ENCODE peak calls at places on chromosomes 5 and 9, in seven cellular contexts. E, O, Y, J, T, P and L are unnamed samples. For H3K4me1 and H3K79me1, the result is how much of the 10 kb centered on the place peaks cover.

GRCh38 chr5:41408676-41409443 is 101.5 kb downstream of the PLCXD3 start:
- DNase-seq in E (peak), O (no peak), Y (peak), J (no peak), T (no peak), P (no peak), L (peak)

GRCh38 chr9:134918646-134919045 is 934 bp upstream of the FCN1 start:
- DNase-seq in E (no peak), O (no peak), Y (no peak), J (no peak), T (no peak), P (no peak), L (no peak)

GRCh38 chr9:133786371-133786753 is 48.2 kb upstream of the SARDH start:
- DNase-seq in E (no peak), O (no peak), Y (no peak), J (no peak), T (no peak), P (no peak), L (no peak)

GRCh38 chr9:17063535-17064135 is 71.2 kb upstream of the CNTLN start:
- DNase-seq in E (peak), O (peak), Y (peak), J (peak), T (no peak), P (peak), L (peak)

GRCh38 chr5:14396071-14396470 is 185.5 kb upstream of the OTULINL start:
- DNase-seq in E (peak), O (no peak), Y (peak), J (no peak), T (no peak), P (no peak), L (no peak)

GRCh38 chr5:123868267-123868666 is 356.3 kb downstream of the CSNK1G3 start:
- DNase-seq in E (no peak), O (no peak), Y (peak), J (no peak), T (no peak), P (no peak), L (no peak)

GRCh38 chr5:30279237-30279636 is 914.2 kb upstream of the CDH6 start:
- DNase-seq in E (peak), O (no peak), Y (peak), J (no peak), T (no peak), P (peak), L (peak)

GRCh38 chr9:96661711-96662110 is 6.6 kb upstream of the PRXL2C start:
- DNase-seq in E (peak), O (no peak), Y (peak), J (no peak), T (no peak), P (peak), L (peak)

GRCh38 chr5:59257488-59258400 is 635.8 kb downstream of the PDE4D start:
- DNase-seq in E (no peak), O (no peak), Y (no peak), J (no peak), T (no peak), P (no peak), L (no peak)

GRCh38 chr9:93669116-93669957 is 93.0 kb downstream of the PHF2 start:
- DNase-seq in E (no peak), O (peak), Y (peak), J (no peak), T (no peak), P (no peak), L (no peak)

GRCh38 chr5:149424371-149425315 is 45.6 kb upstream of the IL17B start:
- DNase-seq in E (no peak), O (peak), Y (no peak), J (no peak), T (no peak), P (no peak), L (peak)

GRCh38 chr5:149427374-149427773 is 48.3 kb upstream of the IL17B start:
- DNase-seq in E (no peak), O (no peak), Y (no peak), J (no peak), T (no peak), P (no peak), L (no peak)

GRCh38 chr5:149426931-149427330 is 47.8 kb upstream of the IL17B start:
- DNase-seq in E (no peak), O (no peak), Y (peak), J (no peak), T (no peak), P (no peak), L (no peak)

GRCh38 chr5:149423287-149424268 is 44.5 kb upstream of the IL17B start:
- DNase-seq in E (peak), O (peak), Y (peak), J (no peak), T (no peak), P (no peak), L (peak)

GRCh38 chr5:149425729-149426128 is 46.6 kb upstream of the IL17B start:
- DNase-seq in E (no peak), O (no peak), Y (no peak), J (no peak), T (no peak), P (no peak), L (no peak)
- H3K4me1 ChIP-seq in E (under half), O (under half), Y (under half), J (under half), T (under half), P (half or more), L (under half)

DNA sequence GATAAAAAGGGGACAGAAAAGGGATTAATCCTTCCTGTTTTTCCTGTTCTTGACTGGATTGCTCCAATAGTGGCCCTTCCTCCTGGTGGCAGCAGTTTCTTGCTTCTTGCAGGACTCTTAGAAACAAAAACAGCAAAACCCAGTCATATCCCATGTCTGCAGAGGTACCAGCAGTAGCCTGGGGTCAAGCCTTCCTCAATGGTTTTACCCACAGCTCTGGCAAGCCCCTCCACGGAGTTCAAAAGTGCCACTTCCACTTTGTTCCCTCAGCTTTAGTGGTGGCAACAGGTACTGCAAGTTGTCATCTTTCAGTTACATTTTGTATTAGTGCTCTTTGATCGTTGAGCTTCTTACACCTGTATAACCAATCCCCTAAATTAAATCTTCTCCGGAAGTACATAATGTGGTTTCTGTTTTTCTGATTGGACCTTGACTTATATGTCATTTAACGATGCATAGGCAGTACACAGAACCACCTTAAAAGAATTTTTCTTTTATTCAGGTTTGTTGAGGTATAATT is 8.7 kb upstream of the RANBP6 start:
- DNase-seq in E (no peak), O (no peak), Y (peak), J (peak), T (no peak), P (peak), L (peak)
- H3K23ac ChIP-seq in E (no peak), O (no peak), Y (no peak), J (no peak), T (no peak), P (no peak), L (no peak)

GRCh38 chr9:82679488-82679887 is 383.5 kb downstream of the RASEF start:
- DNase-seq in E (no peak), O (no peak), Y (no peak), J (no peak), T (no peak), P (no peak), L (peak)

GRCh38 chr9:82681809-82682208 is 381.1 kb downstream of the RASEF start:
- DNase-seq in E (no peak), O (no peak), Y (no peak), J (no peak), T (no peak), P (no peak), L (no peak)

GRCh38 chr9:82680179-82680935 is 382.6 kb downstream of the RASEF start:
- DNase-seq in E (no peak), O (no peak), Y (no peak), J (no peak), T (no peak), P (peak), L (no peak)

GRCh38 chr9:82677086-82677485 is 385.9 kb downstream of the RASEF start:
- DNase-seq in E (no peak), O (no peak), Y (peak), J (no peak), T (no peak), P (peak), L (no peak)

DNA sequence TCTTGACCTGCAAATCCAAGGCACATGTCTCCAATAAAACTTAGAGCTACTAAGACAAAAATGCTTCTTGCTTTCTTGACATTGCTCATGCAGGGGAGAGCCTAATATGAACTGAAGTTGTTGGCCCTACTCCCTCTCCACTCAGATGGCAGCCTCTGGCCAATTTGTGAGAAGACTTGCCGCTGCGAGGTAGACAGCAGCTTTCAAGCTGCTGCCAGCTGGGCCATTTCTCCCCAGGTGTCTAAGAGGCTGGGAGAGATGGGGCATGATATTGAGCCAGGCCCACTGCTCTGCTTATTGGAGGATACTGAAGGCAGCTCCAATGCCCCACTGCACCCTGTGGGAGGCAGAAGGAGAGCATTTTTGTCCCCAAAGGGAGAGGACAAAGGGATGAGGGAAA is 380.5 kb downstream of the RASEF start:
- DNase-seq in E (no peak), O (no peak), Y (no peak), J (no peak), T (no peak), P (no peak), L (no peak)
- H3K79me1 ChIP-seq in E (under half), O (under half), Y (under half), J (under half), T (under half), P (under half), L (under half)

GRCh38 chr9:129888085-129888808 is 53.0 kb downstream of the USP20 start:
- DNase-seq in E (no peak), O (no peak), Y (no peak), J (no peak), T (no peak), P (peak), L (no peak)

GRCh38 chr9:129889461-129889935 is 54.2 kb downstream of the USP20 start:
- DNase-seq in E (no peak), O (peak), Y (no peak), J (no peak), T (no peak), P (no peak), L (no peak)

GRCh38 chr9:129888809-129889460 is 53.7 kb downstream of the USP20 start:
- DNase-seq in E (no peak), O (no peak), Y (no peak), J (no peak), T (no peak), P (no peak), L (no peak)

GRCh38 chr9:129891519-129891918 is 56.3 kb downstream of the USP20 start:
- DNase-seq in E (no peak), O (no peak), Y (peak), J (no peak), T (no peak), P (no peak), L (no peak)

DNA sequence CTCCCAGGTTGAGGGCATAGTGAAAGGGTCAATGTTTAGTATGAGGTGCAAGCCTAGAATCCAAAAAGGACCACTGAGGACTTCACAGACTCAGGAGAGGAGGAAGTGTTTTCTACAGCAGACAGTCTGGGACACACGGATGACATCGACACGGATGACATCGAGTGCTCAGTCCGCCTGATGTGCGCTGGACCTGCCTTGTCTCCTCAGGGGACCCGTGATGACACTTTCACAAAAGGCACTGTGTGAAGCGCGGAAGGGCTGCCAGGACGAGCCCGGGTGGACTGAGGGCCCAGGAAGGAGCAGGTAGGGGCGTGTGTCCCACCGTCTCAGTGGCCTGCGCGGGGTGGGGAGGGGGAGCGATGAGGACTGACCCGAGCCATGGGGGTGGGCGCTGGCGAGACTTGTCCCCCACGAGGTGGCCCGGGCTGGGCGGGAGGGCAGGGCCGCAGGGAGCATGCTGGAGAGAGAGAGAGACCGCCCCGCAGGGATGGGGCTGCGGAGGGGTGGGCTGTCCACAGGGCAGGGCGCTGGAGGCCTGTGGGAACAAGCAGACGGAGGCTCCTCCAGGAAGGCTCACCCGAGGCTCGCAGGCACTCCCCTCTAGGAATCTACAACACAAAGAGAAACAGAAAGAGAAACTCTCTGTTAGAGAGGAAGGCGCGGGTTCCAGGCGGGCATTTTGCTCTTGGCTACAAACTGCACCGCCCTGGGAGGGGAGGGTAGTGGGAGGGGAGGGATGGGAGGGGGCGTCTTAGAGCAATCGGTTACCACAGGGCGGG is 54.9 kb downstream of the USP20 start:
- DNase-seq in E (no peak), O (peak), Y (no peak), J (no peak), T (peak), P (no peak), L (peak)
- H3K4me1 ChIP-seq in E (under half), O (under half), Y (under half), J (under half), T (under half), P (under half), L (under half)

GRCh38 chr9:33227013-33227398 is 13.0 kb upstream of the SPINK4 start:
- DNase-seq in E (no peak), O (no peak), Y (no peak), J (no peak), T (no peak), P (peak), L (no peak)
- H3K23ac ChIP-seq in E (no peak), O (no peak), Y (no peak), J (no peak), T (no peak), P (no peak), L (no peak)

GRCh38 chr5:169013208-169013728 is 287.7 kb downstream of the SLIT3 start:
- DNase-seq in E (no peak), O (peak), Y (no peak), J (no peak), T (no peak), P (no peak), L (no peak)

GRCh38 chr5:169009171-169009570 is 291.8 kb downstream of the SLIT3 start:
- DNase-seq in E (no peak), O (no peak), Y (no peak), J (no peak), T (no peak), P (peak), L (no peak)

GRCh38 chr5:169011009-169011408 is 289.9 kb downstream of the SLIT3 start:
- DNase-seq in E (no peak), O (no peak), Y (no peak), J (no peak), T (no peak), P (no peak), L (no peak)

GRCh38 chr5:169012471-169012870 is 288.5 kb downstream of the SLIT3 start:
- DNase-seq in E (no peak), O (no peak), Y (no peak), J (no peak), T (no peak), P (no peak), L (no peak)

GRCh38 chr5:169013846-169014245 is 287.1 kb downstream of the SLIT3 start:
- DNase-seq in E (no peak), O (no peak), Y (no peak), J (no peak), T (no peak), P (no peak), L (no peak)
- H3K79me1 ChIP-seq in E (under half), O (under half), Y (under half), J (under half), T (under half), P (under half), L (under half)

DNA sequence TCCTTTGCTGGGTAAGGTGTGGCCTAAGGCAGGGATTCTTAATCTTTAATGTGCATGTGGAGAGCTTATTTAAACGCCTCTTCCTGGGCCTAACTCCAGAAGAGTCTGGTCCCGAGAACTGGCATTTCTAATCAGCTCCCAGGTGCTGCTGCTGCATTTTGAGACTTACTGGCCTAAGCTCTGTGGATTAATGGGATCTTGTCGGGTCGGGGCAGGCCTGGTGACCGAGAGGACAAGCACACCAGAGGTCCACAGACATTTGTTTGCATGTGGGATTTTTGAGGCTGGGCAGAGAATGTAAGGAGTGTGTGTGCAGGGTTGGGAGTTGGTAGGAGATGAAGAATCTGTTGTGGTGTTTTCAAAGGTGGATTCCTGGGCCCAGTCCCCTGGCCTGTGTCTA is 95.0 kb upstream of the DAP start:
- DNase-seq in E (no peak), O (no peak), Y (no peak), J (no peak), T (no peak), P (no peak), L (no peak)
- H3K4me1 ChIP-seq in E (under half), O (under half), Y (under half), J (under half), T (under half), P (under half), L (under half)

GRCh38 chr5:173025651-173026050 is 30.5 kb upstream of the CREBRF start:
- DNase-seq in E (peak), O (no peak), Y (peak), J (no peak), T (no peak), P (peak), L (no peak)
- H3K23ac ChIP-seq in E (no peak), O (no peak), Y (no peak), J (no peak), T (no peak), P (no peak), L (no peak)

DNA sequence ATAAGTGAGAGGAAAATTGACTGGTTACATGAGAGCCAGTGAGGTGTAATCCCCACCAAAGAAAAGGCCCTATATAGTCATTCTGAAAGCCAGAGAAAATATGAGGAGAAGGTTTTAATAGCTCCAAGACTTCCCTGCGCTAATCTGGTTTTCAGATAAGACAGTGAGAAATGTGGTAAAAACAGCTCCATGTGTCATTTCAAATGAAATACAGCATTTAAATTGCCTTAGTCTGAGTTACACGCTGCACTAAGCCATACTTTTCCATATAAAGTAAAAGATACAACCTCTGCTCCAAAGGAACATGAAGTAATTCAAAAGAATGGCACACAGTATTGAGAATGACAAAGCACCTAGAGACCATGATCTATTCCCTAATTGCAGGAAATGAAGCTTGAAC is 378.0 kb upstream of the PDE4D start:
- DNase-seq in E (no peak), O (no peak), Y (peak), J (no peak), T (no peak), P (no peak), L (no peak)
- H3K79me1 ChIP-seq in E (under half), O (under half), Y (under half), J (under half), T (under half), P (under half), L (under half)